ENCODE peak calls at places on chromosomes 12 and 14, in five cellular contexts. V is A549, R is K562, Q is HepG2, M is H1. C is an unnamed sample.

GRCh38 chr14:68384881-68385280 is 408.0 kb downstream of the ZFP36L1 start:
- DNase-seq in V (no peak), R (no peak), Q (peak), M (no peak), C (no peak)

GRCh38 chr12:6523708-6524107 is 10.6 kb upstream of the GAPDH start:
- DNase-seq in V (no peak), R (no peak), Q (no peak), M (no peak), C (no peak)

GRCh38 chr12:84508325-84508861 is 404.2 kb downstream of the SLC6A15 start:
- DNase-seq in V (peak), R (no peak), Q (peak), M (no peak), C (no peak)

GRCh38 chr12:9792961-9793617 is 32.4 kb upstream of the CD69 start:
- DNase-seq in V (no peak), R (peak), Q (no peak), M (no peak), C (no peak)

GRCh38 chr12:15910468-15910863 is 666 bp upstream of the DERA start:
- DNase-seq in V (no peak), R (no peak), Q (no peak), M (no peak), C (no peak)

GRCh38 chr12:58299371-58299770 is 358.0 kb downstream of the ATP23 start:
- DNase-seq in V (no peak), R (no peak), Q (no peak), M (no peak), C (no peak)

GRCh38 chr14:39025810-39026627 is 77.0 kb downstream of the SEC23A start:
- DNase-seq in V (no peak), R (no peak), Q (peak), M (no peak), C (no peak)

GRCh38 chr12:52629251-52630103 is 11.1 kb upstream of the KRT73 start:
- DNase-seq in V (no peak), R (no peak), Q (no peak), M (peak), C (no peak)

GRCh38 chr12:15600223-15600935 is 188.8 kb downstream of the EPS8 start:
- DNase-seq in V (no peak), R (no peak), Q (no peak), M (no peak), C (no peak)

GRCh38 chr12:98697209-98697608 is 52.1 kb downstream of the APAF1 start:
- DNase-seq in V (no peak), R (no peak), Q (no peak), M (no peak), C (no peak)

GRCh38 chr12:39892146-39892545 is 213.7 kb downstream of the SLC2A13 start:
- DNase-seq in V (no peak), R (no peak), Q (no peak), M (no peak), C (no peak)
- TF ChIP-seq HDAC2 in V (no peak), R (no peak), Q (no peak), M (no peak), C (no peak)

GRCh38 chr12:131387281-131388163 is 323.4 kb upstream of the SFSWAP start:
- DNase-seq in V (no peak), R (no peak), Q (no peak), M (no peak), C (no peak)
- TF ChIP-seq HDAC2 in V (no peak), R (no peak), Q (no peak), M (no peak), C (no peak)

DNA sequence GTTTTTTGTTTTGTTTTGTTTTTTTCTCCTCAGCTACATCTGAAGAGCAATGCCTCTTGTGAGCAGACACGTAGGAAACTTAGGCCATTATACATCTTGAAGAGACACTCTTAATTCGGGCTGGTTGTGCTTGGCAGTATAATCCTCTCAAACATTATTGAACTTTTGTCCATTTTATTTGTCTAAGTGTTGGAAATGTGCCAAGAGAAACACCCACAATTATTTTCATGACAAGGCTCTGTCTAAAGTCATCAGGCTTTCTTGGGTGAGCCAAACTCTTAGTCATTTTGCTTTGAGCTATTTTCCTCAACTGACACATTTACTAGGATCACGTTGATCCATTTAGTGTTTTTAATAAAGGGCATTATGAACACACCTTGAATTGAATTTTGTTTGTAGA is 51.6 kb upstream of the RERGL start:
- DNase-seq in V (no peak), R (no peak), Q (no peak), M (no peak), C (no peak)
- TF ChIP-seq HDAC2 in V (no peak), R (no peak), Q (no peak), M (no peak), C (no peak)

DNA sequence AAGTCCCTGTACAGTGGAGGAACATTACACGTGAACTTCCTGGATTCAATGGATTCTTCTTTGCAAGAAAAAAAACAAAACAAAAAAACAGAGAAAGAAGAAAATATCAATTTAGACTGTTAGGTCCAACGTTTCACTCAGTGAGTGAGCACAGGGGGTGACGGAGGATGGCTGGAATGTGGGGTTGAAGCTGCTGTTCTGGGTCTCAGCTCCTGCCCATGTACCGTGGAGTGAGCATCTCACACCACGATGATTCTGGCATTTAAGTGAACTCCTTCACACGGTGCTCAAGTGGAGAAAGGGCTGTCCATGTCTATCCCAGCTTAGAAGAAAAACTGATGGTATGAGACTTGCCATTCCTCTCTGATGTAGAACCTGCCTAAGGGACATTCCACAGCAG is 23.2 kb downstream of the CCND2 start:
- DNase-seq in V (no peak), R (no peak), Q (no peak), M (no peak), C (no peak)
- TF ChIP-seq HDAC2 in V (no peak), R (no peak), Q (no peak), M (no peak), C (no peak)

DNA sequence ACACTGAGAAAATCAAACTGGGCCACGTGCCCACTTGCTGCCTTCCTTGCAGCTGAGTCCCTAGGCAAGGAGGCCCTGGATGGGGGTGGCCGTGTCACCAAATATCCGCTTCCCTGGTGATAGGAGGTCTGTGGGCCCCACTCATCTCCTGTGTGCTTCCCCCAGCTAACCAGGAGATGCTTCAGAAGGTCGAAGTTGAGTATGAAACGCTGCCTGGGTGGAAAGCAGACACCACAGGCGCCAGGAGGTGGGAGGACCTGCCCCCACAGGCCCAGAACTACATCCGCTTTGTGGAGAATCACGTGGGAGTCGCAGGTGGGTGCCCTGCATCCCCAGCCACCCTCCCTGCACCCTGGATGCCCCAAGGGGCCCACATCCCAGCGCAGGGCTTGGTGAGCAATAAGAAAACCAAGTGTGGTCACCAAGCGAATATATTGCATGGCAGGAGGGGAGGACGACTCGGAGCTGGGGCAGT is 6.8 kb upstream of the SIVA1 start:
- DNase-seq in V (no peak), R (no peak), Q (no peak), M (no peak), C (peak)
- TF ChIP-seq HDAC2 in V (no peak), R (no peak), Q (no peak), M (no peak), C (no peak)

GRCh38 chr14:72892103-72892878 is 1.6 kb downstream of the DPF3 start:
- DNase-seq in V (no peak), R (peak), Q (no peak), M (no peak), C (no peak)
- TF ChIP-seq HDAC2 in V (no peak), R (no peak), Q (no peak), M (no peak), C (no peak)

DNA sequence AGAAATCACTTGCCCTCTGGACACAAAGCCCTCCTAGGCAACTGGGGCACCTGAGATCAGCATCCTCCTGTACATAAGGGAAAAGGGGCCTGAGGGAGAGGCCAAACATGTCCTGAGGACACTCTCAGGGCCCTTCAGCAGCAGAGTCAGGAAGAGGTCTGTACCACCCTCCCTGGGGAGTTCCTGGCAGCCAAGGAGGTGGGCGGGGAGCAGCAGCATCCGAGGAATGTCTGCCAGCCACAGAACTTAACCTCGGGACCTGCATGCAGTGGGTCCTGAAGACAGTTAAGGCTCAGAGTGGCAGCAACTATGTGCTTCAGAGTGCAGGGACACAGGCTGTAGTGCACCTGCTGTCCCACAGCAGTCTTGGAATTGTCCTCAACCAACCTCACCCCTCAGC is 62.1 kb downstream of the SPTB start:
- DNase-seq in V (no peak), R (no peak), Q (no peak), M (no peak), C (no peak)
- TF ChIP-seq HDAC2 in V (no peak), R (no peak), Q (no peak), M (no peak), C (no peak)

DNA sequence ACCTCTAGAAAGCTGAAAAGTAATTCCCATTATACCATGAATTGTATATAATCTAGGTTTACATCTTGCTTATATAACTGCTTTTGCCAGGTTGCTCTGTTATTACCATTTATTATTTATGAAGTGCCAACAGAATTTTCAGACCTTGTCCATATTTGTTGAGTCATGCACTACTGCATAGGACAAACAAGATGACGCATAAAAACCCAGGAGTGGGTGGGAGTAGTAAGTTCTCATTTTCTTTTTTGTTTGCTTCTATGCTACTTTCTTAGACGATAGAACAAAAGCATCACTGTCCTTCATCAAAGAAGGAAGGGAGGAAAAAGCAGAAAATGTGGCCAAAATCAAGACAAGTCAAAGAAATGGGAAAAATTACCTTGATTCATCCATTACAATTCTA is 119.0 kb upstream of the RASSF8 start:
- DNase-seq in V (peak), R (peak), Q (no peak), M (no peak), C (no peak)
- TF ChIP-seq HDAC2 in V (no peak), R (no peak), Q (no peak), M (no peak), C (no peak)

C was measured in GM12878.